ENCODE peak calls at places on chromosomes 4 and X, in seven cellular contexts. F is H1, G is GM23338, T is Panc1, L is stomach, O is prostate gland, Q is endothelial cell of umbilical vein. M is an unnamed sample.
A peak's percentile ranks its signal among the peaks of the same experiment; 100 is the strongest.

GRCh38 chrX:43953218-43953617 is 20.0 kb downstream of the NDP start:
- DNase-seq in F (no peak), G (no peak), T (no peak), L (no peak), O (no peak), Q (no peak), M (no peak)

GRCh38 chr4:156659570-156659969 is 312.0 kb downstream of the PDGFC start:
- DNase-seq in F (no peak), G (no peak), T (no peak), L (no peak), O (no peak), Q (no peak), M (no peak)

GRCh38 chr4:52791936-52792335 is 40.7 kb upstream of the ERVMER34-1 start:
- DNase-seq in F (no peak), G (no peak), T (no peak), L (no peak), O (no peak), Q (no peak), M (no peak)

GRCh38 chr4:148790691-148791090 is 348.5 kb upstream of the NR3C2 start:
- DNase-seq in F (no peak), G (no peak), T (no peak), L (no peak), O (no peak), Q (no peak), M (no peak)

GRCh38 chrX:38279188-38279587 is 48.1 kb downstream of the RPGR start:
- DNase-seq in F (no peak), G (peak; percentile 7), T (no peak), L (no peak), O (no peak), Q (no peak), M (no peak)

GRCh38 chr4:70739496-70740337 is 18.0 kb downstream of the RUFY3 start:
- DNase-seq in F (no peak), G (peak; percentile 21), T (no peak), L (no peak), O (no peak), Q (no peak), M (no peak)

GRCh38 chr4:101103381-101104142 is 243.8 kb downstream of the PPP3CA start:
- DNase-seq in F (no peak), G (peak; percentile 27), T (no peak), L (no peak), O (no peak), Q (peak; percentile 87), M (no peak)

GRCh38 chrX:21996872-21997271 is 35.3 kb upstream of the PHEX start:
- DNase-seq in F (no peak), G (no peak), T (no peak), L (no peak), O (no peak), Q (peak; percentile 17), M (no peak)

GRCh38 chrX:153800177-153800722 is 5.8 kb downstream of the SSR4 start:
- DNase-seq in F (no peak), G (no peak), T (no peak), L (no peak), O (no peak), Q (no peak), M (peak; percentile 61)

GRCh38 chr4:96326846-96327245 is 487.0 kb downstream of the PDHA2 start:
- DNase-seq in F (no peak), G (no peak), T (no peak), L (no peak), O (no peak), Q (no peak), M (no peak)

GRCh38 chr4:90419124-90419711 is 292.0 kb downstream of the CCSER1 start:
- DNase-seq in F (no peak), G (peak; percentile 67), T (no peak), L (no peak), O (no peak), Q (peak; percentile 80), M (no peak)

GRCh38 chr4:17694552-17694951 is 80.1 kb downstream of the MED28 start:
- DNase-seq in F (no peak), G (no peak), T (no peak), L (no peak), O (no peak), Q (no peak), M (no peak)

GRCh38 chrX:63922221-63922620 is 137.2 kb upstream of the ARHGEF9 start:
- DNase-seq in F (no peak), G (no peak), T (no peak), L (no peak), O (no peak), Q (no peak), M (no peak)

GRCh38 chrX:110669572-110669971 is 126.0 kb downstream of the CHRDL1 start:
- DNase-seq in F (no peak), G (no peak), T (no peak), L (no peak), O (peak; percentile 6), Q (no peak), M (no peak)

GRCh38 chr4:127047930-127048329 is 584.8 kb upstream of the INTU start:
- DNase-seq in F (no peak), G (no peak), T (no peak), L (no peak), O (no peak), Q (no peak), M (no peak)

GRCh38 chr4:43754566-43754965 is 694.0 kb downstream of the KCTD8 start:
- DNase-seq in F (no peak), G (no peak), T (no peak), L (no peak), O (no peak), Q (no peak), M (no peak)

GRCh38 chr4:73726000-73726399 is 14.4 kb upstream of the CXCL8 start:
- DNase-seq in F (no peak), G (no peak), T (no peak), L (no peak), O (no peak), Q (peak; percentile 88), M (no peak)
- TF ChIP-seq POLR2AphosphoS5 in F (no peak), G (no peak), T (no peak), L (peak; percentile 58), O (no peak), Q (peak; percentile 69), M (no peak)

GRCh38 chr4:105106416-105106815 is 40.3 kb upstream of the TET2 start:
- DNase-seq in F (no peak), G (no peak), T (no peak), L (no peak), O (no peak), Q (no peak), M (no peak)
- TF ChIP-seq POLR2AphosphoS5 in F (no peak), G (no peak), T (no peak), L (no peak), O (no peak), Q (no peak), M (no peak)

GRCh38 chr4:186770446-186771175 is 47.0 kb upstream of the FAT1 start:
- DNase-seq in F (no peak), G (no peak), T (no peak), L (no peak), O (no peak), Q (no peak), M (no peak)

GRCh38 chr4:186775867-186776266 is 52.2 kb upstream of the FAT1 start:
- DNase-seq in F (no peak), G (no peak), T (no peak), L (no peak), O (no peak), Q (no peak), M (no peak)

GRCh38 chr4:186767794-186768193 is 44.1 kb upstream of the FAT1 start:
- DNase-seq in F (no peak), G (no peak), T (no peak), L (no peak), O (no peak), Q (no peak), M (no peak)

GRCh38 chr4:186771624-186772023 is 48.0 kb upstream of the FAT1 start:
- DNase-seq in F (no peak), G (no peak), T (no peak), L (no peak), O (no peak), Q (no peak), M (no peak)

GRCh38 chr4:186772936-186773335 is 49.3 kb upstream of the FAT1 start:
- DNase-seq in F (no peak), G (no peak), T (no peak), L (no peak), O (no peak), Q (no peak), M (no peak)
- TF ChIP-seq POLR2AphosphoS5 in F (no peak), G (no peak), T (no peak), L (no peak), O (no peak), Q (no peak), M (no peak)

DNA sequence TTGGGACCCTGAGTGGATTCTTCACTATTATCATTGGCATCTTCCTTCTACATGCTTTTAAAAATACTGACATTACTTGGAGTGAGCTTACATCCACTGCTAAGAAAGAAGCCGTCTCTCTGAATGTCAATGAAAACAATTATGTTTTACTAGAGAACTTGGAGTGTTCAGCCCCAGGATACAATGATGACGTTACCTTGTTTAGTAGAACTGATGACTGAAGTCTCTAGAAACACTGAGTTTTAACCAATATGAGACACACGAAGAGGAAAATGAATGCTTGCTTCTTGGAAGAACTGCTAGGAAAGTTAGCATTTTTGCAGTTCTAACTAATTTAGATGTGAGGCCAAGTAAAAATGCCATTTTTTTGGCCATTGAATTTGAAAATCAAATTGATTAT is 19.4 kb downstream of the NIPAL1 start:
- DNase-seq in F (no peak), G (no peak), T (no peak), L (no peak), O (no peak), Q (no peak), M (no peak)
- TF ChIP-seq POLR2AphosphoS5 in F (no peak), G (no peak), T (no peak), L (no peak), O (no peak), Q (no peak), M (no peak)

DNA sequence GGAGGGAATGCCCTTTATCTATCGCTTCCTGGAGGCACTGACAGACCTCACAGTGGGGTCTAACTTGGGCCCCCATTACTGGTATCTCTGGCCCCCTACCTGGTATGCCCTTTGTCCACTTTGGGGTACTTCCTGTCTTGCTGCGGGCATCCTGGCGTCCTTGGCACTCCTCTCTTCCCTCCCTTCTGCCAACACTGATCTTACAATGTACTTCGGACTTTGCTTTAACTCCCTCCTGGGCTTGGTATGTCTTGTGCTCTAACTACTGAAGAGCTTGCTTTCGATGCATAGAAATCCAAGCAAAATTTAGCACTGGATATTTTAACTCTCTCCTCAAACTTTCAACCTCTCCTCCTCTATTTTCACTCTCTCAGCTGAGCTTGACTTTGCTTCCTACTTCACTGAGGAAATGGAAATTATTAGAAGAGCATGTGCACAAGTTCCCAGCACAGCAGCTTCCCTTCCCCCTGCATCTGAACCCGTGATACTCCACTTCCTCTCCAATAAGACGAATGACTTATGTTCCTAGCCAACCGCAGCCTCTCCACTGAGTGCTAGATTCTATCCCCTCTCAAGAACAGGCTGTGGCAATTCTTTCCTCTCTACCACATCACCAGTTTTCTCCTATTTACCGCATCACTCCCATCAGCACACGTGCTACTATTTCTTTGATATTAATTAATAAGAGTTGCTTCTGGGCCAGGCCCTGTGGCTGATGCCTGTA is 52.9 kb downstream of the SUPT20HL2 start:
- DNase-seq in F (no peak), G (no peak), T (no peak), L (no peak), O (no peak), Q (peak; percentile 55), M (no peak)
- TF ChIP-seq POLR2AphosphoS5 in F (no peak), G (no peak), T (no peak), L (no peak), O (no peak), Q (no peak), M (no peak)

GRCh38 chr4:80153800-80154546 is 43.3 kb upstream of the PRDM8 start:
- DNase-seq in F (no peak), G (no peak), T (no peak), L (no peak), O (no peak), Q (no peak), M (no peak)
- TF ChIP-seq POLR2AphosphoS5 in F (no peak), G (no peak), T (no peak), L (no peak), O (no peak), Q (no peak), M (no peak)

GRCh38 chr4:142379277-142380051 is 466.6 kb downstream of the INPP4B start:
- DNase-seq in F (no peak), G (no peak), T (no peak), L (no peak), O (peak; percentile 6), Q (peak; percentile 26), M (no peak)
- TF ChIP-seq POLR2AphosphoS5 in F (no peak), G (no peak), T (no peak), L (no peak), O (no peak), Q (no peak), M (no peak)